ENCODE peak calls at places on chromosome 5, in seven cellular contexts. I, A, B, P, Q, Y and R are unnamed samples.

GRCh38 chr5:151359391-151359790 is 12.0 kb upstream of the SLC36A2 start:
- DNase-seq in I (no peak), A (no peak), B (no peak), P (no peak), Q (no peak), Y (no peak), R (no peak)

GRCh38 chr5:122073864-122074263 is 4.2 kb downstream of the LOX start:
- DNase-seq in I (no peak), A (no peak), B (no peak), P (no peak), Q (no peak), Y (no peak), R (no peak)

GRCh38 chr5:89315194-89315593 is 432.2 kb upstream of the MEF2C start:
- DNase-seq in I (no peak), A (no peak), B (no peak), P (peak; percentile 59), Q (no peak), Y (no peak), R (no peak)

GRCh38 chr5:123907349-123907748 is 395.4 kb downstream of the CSNK1G3 start:
- DNase-seq in I (no peak), A (no peak), B (no peak), P (no peak), Q (no peak), Y (no peak), R (no peak)

GRCh38 chr5:169460123-169460522 is 123.5 kb upstream of the SPDL1 start:
- DNase-seq in I (no peak), A (no peak), B (no peak), P (no peak), Q (no peak), Y (no peak), R (no peak)

GRCh38 chr5:139651863-139652787 is 4.0 kb downstream of the CXXC5 start:
- DNase-seq in I (peak; percentile 88), A (no peak), B (peak; percentile 89), P (peak; percentile 87), Q (no peak), Y (peak; percentile 73), R (peak; percentile 47)

GRCh38 chr5:14429102-14429501 is 152.5 kb upstream of the OTULINL start:
- DNase-seq in I (no peak), A (no peak), B (no peak), P (no peak), Q (no peak), Y (no peak), R (no peak)

GRCh38 chr5:32193591-32193990 is 19.5 kb upstream of the GOLPH3 start:
- DNase-seq in I (peak; percentile 90), A (peak; percentile 82), B (peak; percentile 73), P (peak; percentile 90), Q (peak; percentile 67), Y (peak; percentile 85), R (peak; percentile 74)

GRCh38 chr5:179801304-179802206 is 5.1 kb downstream of the MGAT4B start:
- DNase-seq in I (peak; percentile 86), A (peak; percentile 82), B (no peak), P (peak; percentile 92), Q (no peak), Y (no peak), R (peak; percentile 62)

GRCh38 chr5:74639538-74640449 is 734 bp downstream of the ENC1 start:
- DNase-seq in I (peak; percentile 67), A (peak; percentile 65), B (no peak), P (peak; percentile 72), Q (no peak), Y (peak; percentile 26), R (peak; percentile 41)

GRCh38 chr5:139392324-139392677 is 2.6 kb upstream of the MZB1 start:
- DNase-seq in I (no peak), A (no peak), B (no peak), P (no peak), Q (no peak), Y (no peak), R (no peak)

GRCh38 chr5:171840066-171840465 is 54.4 kb downstream of the SMIM23 start:
- DNase-seq in I (no peak), A (no peak), B (peak; percentile 22), P (no peak), Q (no peak), Y (no peak), R (no peak)

GRCh38 chr5:58317009-58317408 is 142.9 kb downstream of the PLK2 start:
- DNase-seq in I (no peak), A (no peak), B (no peak), P (no peak), Q (no peak), Y (peak; percentile 7), R (no peak)

GRCh38 chr5:132901730-132902129 is 28.3 kb downstream of the LEAP2 start:
- DNase-seq in I (no peak), A (no peak), B (no peak), P (no peak), Q (no peak), Y (no peak), R (no peak)

GRCh38 chr5:35518104-35518503 is 99.6 kb upstream of the SPEF2 start:
- DNase-seq in I (no peak), A (no peak), B (no peak), P (no peak), Q (no peak), Y (no peak), R (no peak)

GRCh38 chr5:65760504-65761275 is 38.7 kb downstream of the NLN start:
- DNase-seq in I (no peak), A (no peak), B (peak; percentile 61), P (no peak), Q (no peak), Y (peak; percentile 61), R (peak; percentile 67)

GRCh38 chr5:31211098-31211497 is 17.6 kb downstream of the CDH6 start:
- DNase-seq in I (no peak), A (no peak), B (no peak), P (no peak), Q (no peak), Y (no peak), R (no peak)

GRCh38 chr5:142827934-142828576 is 57.9 kb downstream of the ARHGAP26 start:
- DNase-seq in I (no peak), A (peak; percentile 48), B (peak; percentile 61), P (no peak), Q (peak; percentile 21), Y (peak; percentile 48), R (no peak)

GRCh38 chr5:93381057-93381456 is 200.0 kb downstream of the NR2F1-AS1 start:
- DNase-seq in I (no peak), A (no peak), B (peak; percentile 42), P (no peak), Q (no peak), Y (peak; percentile 15), R (no peak)

GRCh38 chr5:38816083-38817030 is 29.5 kb upstream of the OSMR start:
- DNase-seq in I (no peak), A (no peak), B (no peak), P (no peak), Q (no peak), Y (no peak), R (no peak)

GRCh38 chr5:175059687-175060194 is 335.4 kb downstream of the MSX2 start:
- DNase-seq in I (peak; percentile 59), A (no peak), B (peak; percentile 30), P (no peak), Q (no peak), Y (no peak), R (no peak)

GRCh38 chr5:77972545-77973252 is 196.6 kb upstream of the TBCA start:
- DNase-seq in I (no peak), A (no peak), B (no peak), P (peak; percentile 59), Q (no peak), Y (no peak), R (no peak)

GRCh38 chr5:39208471-39208870 is 10.9 kb downstream of the FYB1 start:
- DNase-seq in I (no peak), A (no peak), B (no peak), P (no peak), Q (no peak), Y (no peak), R (no peak)

GRCh38 chr5:175201393-175201792 is 242.6 kb downstream of the DRD1 start:
- DNase-seq in I (no peak), A (no peak), B (no peak), P (no peak), Q (no peak), Y (no peak), R (no peak)

GRCh38 chr5:62779010-62779422 is 200.4 kb downstream of the LRRC70 start:
- DNase-seq in I (no peak), A (peak; percentile 85), B (peak; percentile 53), P (no peak), Q (no peak), Y (peak; percentile 64), R (peak; percentile 43)

GRCh38 chr5:18527017-18527416 is 892.8 kb downstream of the TAF11L14 start:
- DNase-seq in I (no peak), A (no peak), B (no peak), P (no peak), Q (no peak), Y (no peak), R (no peak)

GRCh38 chr5:137735531-137736284 is at the start of gene KLHL3:
- DNase-seq in I (peak; percentile 46), A (peak; percentile 81), B (no peak), P (peak; percentile 67), Q (peak; percentile 58), Y (peak; percentile 72), R (peak; percentile 39)

GRCh38 chr5:72507360-72508238 is at the start of gene ZNF366:
- DNase-seq in I (no peak), A (no peak), B (no peak), P (no peak), Q (no peak), Y (no peak), R (no peak)

GRCh38 chr5:96901841-96902240 is 25.5 kb downstream of the ERAP2 start:
- DNase-seq in I (no peak), A (no peak), B (no peak), P (no peak), Q (no peak), Y (peak; percentile 38), R (no peak)

GRCh38 chr5:86890375-86890774 is 272.6 kb downstream of the COX7C start:
- DNase-seq in I (no peak), A (no peak), B (no peak), P (no peak), Q (no peak), Y (no peak), R (no peak)

GRCh38 chr5:36392186-36392585 is 90.5 kb upstream of the RANBP3L start:
- DNase-seq in I (no peak), A (no peak), B (no peak), P (no peak), Q (no peak), Y (no peak), R (no peak)

GRCh38 chr5:671459-672328 is 21.5 kb downstream of the TPPP start:
- DNase-seq in I (peak; percentile 86), A (peak; percentile 54), B (peak; percentile 59), P (peak; percentile 85), Q (peak; percentile 78), Y (peak; percentile 74), R (peak; percentile 80)